ENCODE peak calls at places on chromosome 19, in six cellular contexts. One of them, this sample, is unnamed.

GRCh38 chr19:42433503-42434260 is 6.5 kb upstream of the LIPE start:
- DNase-seq in AG09309: no peak
- DNase-seq in activated naive CD4-positive, alpha-beta T cell: peak
- DNase-seq in germinal center: peak
- DNase-seq in skeletal muscle cell: no peak
- DNase-seq in left lung: peak
- DNase-seq in this sample: no peak

GRCh38 chr19:39671739-39672363 is 16.1 kb downstream of the LGALS16 start:
- DNase-seq in skeletal muscle cell: no peak
- DNase-seq in AG09309: peak
- DNase-seq in germinal center: peak
- DNase-seq in activated naive CD4-positive, alpha-beta T cell: no peak
- DNase-seq in left lung: no peak
- DNase-seq in this sample: no peak

GRCh38 chr19:36604656-36605100 is 435 bp upstream of the ZNF382 start:
- DNase-seq in left lung: peak
- DNase-seq in skeletal muscle cell: no peak
- DNase-seq in AG09309: no peak
- DNase-seq in activated naive CD4-positive, alpha-beta T cell: peak
- DNase-seq in germinal center: peak
- DNase-seq in this sample: peak

GRCh38 chr19:13014101-13014920 is 19.0 kb downstream of the NFIX start:
- DNase-seq in AG09309: no peak
- DNase-seq in activated naive CD4-positive, alpha-beta T cell: no peak
- DNase-seq in germinal center: no peak
- DNase-seq in skeletal muscle cell: no peak
- DNase-seq in left lung: peak
- DNase-seq in this sample: no peak

GRCh38 chr19:33339016-33339749 is 34.3 kb upstream of the CEBPG start:
- DNase-seq in AG09309: no peak
- DNase-seq in activated naive CD4-positive, alpha-beta T cell: no peak
- DNase-seq in germinal center: no peak
- DNase-seq in left lung: no peak
- DNase-seq in skeletal muscle cell: no peak
- DNase-seq in this sample: no peak

GRCh38 chr19:595326-596262 is 5.9 kb downstream of the HCN2 start:
- DNase-seq in activated naive CD4-positive, alpha-beta T cell: no peak
- DNase-seq in germinal center: no peak
- DNase-seq in AG09309: no peak
- DNase-seq in skeletal muscle cell: no peak
- DNase-seq in left lung: no peak
- DNase-seq in this sample: no peak

GRCh38 chr19:30150626-30151025 is 208.6 kb downstream of the URI1 start:
- DNase-seq in activated naive CD4-positive, alpha-beta T cell: no peak
- DNase-seq in skeletal muscle cell: no peak
- DNase-seq in left lung: no peak
- DNase-seq in germinal center: no peak
- DNase-seq in AG09309: no peak
- DNase-seq in this sample: no peak

GRCh38 chr19:16386619-16387240 is 62.1 kb downstream of the KLF2 start:
- DNase-seq in activated naive CD4-positive, alpha-beta T cell: peak
- DNase-seq in germinal center: peak
- DNase-seq in left lung: no peak
- DNase-seq in skeletal muscle cell: no peak
- DNase-seq in AG09309: peak
- DNase-seq in this sample: no peak

GRCh38 chr19:4575267-4575793 is 15.8 kb upstream of the SEMA6B start:
- DNase-seq in skeletal muscle cell: peak
- DNase-seq in germinal center: no peak
- DNase-seq in left lung: no peak
- DNase-seq in AG09309: peak
- DNase-seq in activated naive CD4-positive, alpha-beta T cell: no peak
- DNase-seq in this sample: peak

GRCh38 chr19:3466630-3467029 is 13.7 kb downstream of the SMIM24 start:
- DNase-seq in germinal center: no peak
- DNase-seq in left lung: no peak
- DNase-seq in AG09309: no peak
- DNase-seq in skeletal muscle cell: no peak
- DNase-seq in activated naive CD4-positive, alpha-beta T cell: no peak
- DNase-seq in this sample: no peak

GRCh38 chr19:48925240-48925843 is 8.2 kb upstream of the DHDH start:
- DNase-seq in left lung: no peak
- DNase-seq in AG09309: peak
- DNase-seq in activated naive CD4-positive, alpha-beta T cell: no peak
- DNase-seq in skeletal muscle cell: peak
- DNase-seq in germinal center: no peak
- DNase-seq in this sample: peak

GRCh38 chr19:18194554-18195238 is 1.7 kb downstream of the MPV17L2 start:
- DNase-seq in activated naive CD4-positive, alpha-beta T cell: peak
- DNase-seq in germinal center: peak
- DNase-seq in AG09309: no peak
- DNase-seq in left lung: no peak
- DNase-seq in skeletal muscle cell: no peak
- DNase-seq in this sample: no peak

GRCh38 chr19:39046037-39046821 is 13.9 kb upstream of the FBXO27 start:
- DNase-seq in left lung: no peak
- DNase-seq in germinal center: no peak
- DNase-seq in skeletal muscle cell: no peak
- DNase-seq in activated naive CD4-positive, alpha-beta T cell: no peak
- DNase-seq in AG09309: no peak
- DNase-seq in this sample: no peak

GRCh38 chr19:37779139-37780035 is at the start of gene ZNF573:
- DNase-seq in germinal center: peak
- DNase-seq in AG09309: peak
- DNase-seq in activated naive CD4-positive, alpha-beta T cell: peak
- DNase-seq in skeletal muscle cell: peak
- DNase-seq in left lung: peak
- DNase-seq in this sample: peak

GRCh38 chr19:56142087-56142787 is 1.1 kb downstream of the ZNF444 start:
- DNase-seq in skeletal muscle cell: no peak
- DNase-seq in germinal center: no peak
- DNase-seq in AG09309: no peak
- DNase-seq in activated naive CD4-positive, alpha-beta T cell: no peak
- DNase-seq in left lung: no peak
- DNase-seq in this sample: no peak

GRCh38 chr19:10701955-10702307 is 692 bp downstream of the QTRT1 start:
- DNase-seq in activated naive CD4-positive, alpha-beta T cell: no peak
- DNase-seq in left lung: no peak
- DNase-seq in AG09309: no peak
- DNase-seq in germinal center: peak
- DNase-seq in skeletal muscle cell: no peak
- DNase-seq in this sample: no peak

GRCh38 chr19:49629659-49630058 is 10.3 kb downstream of the RRAS start:
- DNase-seq in AG09309: no peak
- DNase-seq in activated naive CD4-positive, alpha-beta T cell: no peak
- DNase-seq in skeletal muscle cell: no peak
- DNase-seq in germinal center: no peak
- DNase-seq in left lung: no peak
- DNase-seq in this sample: no peak

GRCh38 chr19:28864024-28864503 is 348.9 kb downstream of the UQCRFS1 start:
- DNase-seq in activated naive CD4-positive, alpha-beta T cell: no peak
- DNase-seq in left lung: no peak
- DNase-seq in skeletal muscle cell: no peak
- DNase-seq in AG09309: no peak
- DNase-seq in germinal center: no peak
- DNase-seq in this sample: no peak

GRCh38 chr19:54481326-54481930 is 8.3 kb upstream of the CDC42EP5 start:
- DNase-seq in germinal center: peak
- DNase-seq in skeletal muscle cell: no peak
- DNase-seq in activated naive CD4-positive, alpha-beta T cell: no peak
- DNase-seq in AG09309: no peak
- DNase-seq in left lung: no peak
- DNase-seq in this sample: no peak

GRCh38 chr19:43721469-43722048 is 5.7 kb downstream of the IRGC start:
- DNase-seq in skeletal muscle cell: no peak
- DNase-seq in germinal center: no peak
- DNase-seq in left lung: no peak
- DNase-seq in activated naive CD4-positive, alpha-beta T cell: no peak
- DNase-seq in AG09309: no peak
- DNase-seq in this sample: no peak

GRCh38 chr19:49551531-49551930 is 23.7 kb downstream of the RCN3 start:
- DNase-seq in left lung: no peak
- DNase-seq in skeletal muscle cell: no peak
- DNase-seq in activated naive CD4-positive, alpha-beta T cell: no peak
- DNase-seq in germinal center: no peak
- DNase-seq in AG09309: no peak
- DNase-seq in this sample: no peak

GRCh38 chr19:16566161-16566560 is 6.1 kb downstream of the SLC35E1 start:
- DNase-seq in activated naive CD4-positive, alpha-beta T cell: peak
- DNase-seq in skeletal muscle cell: no peak
- DNase-seq in left lung: no peak
- DNase-seq in germinal center: no peak
- DNase-seq in AG09309: no peak
- DNase-seq in this sample: no peak

GRCh38 chr19:39307822-39308530 is 11.8 kb downstream of the IFNL1 start:
- DNase-seq in activated naive CD4-positive, alpha-beta T cell: no peak
- DNase-seq in left lung: peak
- DNase-seq in germinal center: no peak
- DNase-seq in skeletal muscle cell: no peak
- DNase-seq in AG09309: no peak
- DNase-seq in this sample: no peak

This sample was measured in GM04503.